ENCODE peak calls at places on chromosomes 13 and 19, in four cellular contexts. One of them, this sample, is unnamed.

GRCh38 chr13:95756072-95756471 is 79.1 kb downstream of the DNAJC3 start:
- DNase-seq in thoracic aorta: no peak
- DNase-seq in PC-9: no peak
- DNase-seq in brain microvascular endothelial cell: no peak
- DNase-seq in this sample: no peak

GRCh38 chr13:93867481-93867880 is 612.0 kb downstream of the DCT start:
- DNase-seq in PC-9: no peak
- DNase-seq in thoracic aorta: no peak
- DNase-seq in brain microvascular endothelial cell: no peak
- DNase-seq in this sample: no peak

GRCh38 chr19:3175761-3176714 is 2.5 kb upstream of the S1PR4 start:
- DNase-seq in PC-9: peak
- DNase-seq in brain microvascular endothelial cell: no peak
- DNase-seq in thoracic aorta: no peak
- DNase-seq in this sample: peak

GRCh38 chr13:98900442-98900841 is 77.4 kb downstream of the DOCK9 start:
- DNase-seq in thoracic aorta: no peak
- DNase-seq in brain microvascular endothelial cell: no peak
- DNase-seq in PC-9: no peak
- DNase-seq in this sample: no peak

GRCh38 chr13:48875071-48875470 is 100.6 kb upstream of the FNDC3A start:
- DNase-seq in PC-9: no peak
- DNase-seq in thoracic aorta: no peak
- DNase-seq in brain microvascular endothelial cell: no peak
- DNase-seq in this sample: no peak

GRCh38 chr19:43101950-43102349 is 19.4 kb upstream of the PSG2 start:
- DNase-seq in PC-9: no peak
- DNase-seq in brain microvascular endothelial cell: no peak
- DNase-seq in thoracic aorta: no peak
- DNase-seq in this sample: no peak

GRCh38 chr13:41117859-41118258 is 14.7 kb downstream of the KBTBD6 start:
- DNase-seq in thoracic aorta: no peak
- DNase-seq in brain microvascular endothelial cell: no peak
- DNase-seq in PC-9: no peak
- DNase-seq in this sample: no peak

GRCh38 chr19:35718345-35719041 is 690 bp downstream of the KMT2B start:
- DNase-seq in PC-9: peak
- DNase-seq in thoracic aorta: no peak
- DNase-seq in brain microvascular endothelial cell: no peak
- DNase-seq in this sample: peak

GRCh38 chr19:48372904-48373303 is 8.7 kb downstream of the SYNGR4 start:
- DNase-seq in PC-9: no peak
- DNase-seq in thoracic aorta: no peak
- DNase-seq in brain microvascular endothelial cell: no peak
- DNase-seq in this sample: no peak

GRCh38 chr13:40167327-40167726 is 499.1 kb downstream of the FOXO1 start:
- DNase-seq in brain microvascular endothelial cell: no peak
- DNase-seq in thoracic aorta: no peak
- DNase-seq in PC-9: no peak
- DNase-seq in this sample: no peak

GRCh38 chr19:30419581-30420180 is 47.5 kb downstream of the ZNF536 start:
- DNase-seq in thoracic aorta: no peak
- DNase-seq in brain microvascular endothelial cell: no peak
- DNase-seq in PC-9: no peak
- DNase-seq in this sample: peak

DNA sequence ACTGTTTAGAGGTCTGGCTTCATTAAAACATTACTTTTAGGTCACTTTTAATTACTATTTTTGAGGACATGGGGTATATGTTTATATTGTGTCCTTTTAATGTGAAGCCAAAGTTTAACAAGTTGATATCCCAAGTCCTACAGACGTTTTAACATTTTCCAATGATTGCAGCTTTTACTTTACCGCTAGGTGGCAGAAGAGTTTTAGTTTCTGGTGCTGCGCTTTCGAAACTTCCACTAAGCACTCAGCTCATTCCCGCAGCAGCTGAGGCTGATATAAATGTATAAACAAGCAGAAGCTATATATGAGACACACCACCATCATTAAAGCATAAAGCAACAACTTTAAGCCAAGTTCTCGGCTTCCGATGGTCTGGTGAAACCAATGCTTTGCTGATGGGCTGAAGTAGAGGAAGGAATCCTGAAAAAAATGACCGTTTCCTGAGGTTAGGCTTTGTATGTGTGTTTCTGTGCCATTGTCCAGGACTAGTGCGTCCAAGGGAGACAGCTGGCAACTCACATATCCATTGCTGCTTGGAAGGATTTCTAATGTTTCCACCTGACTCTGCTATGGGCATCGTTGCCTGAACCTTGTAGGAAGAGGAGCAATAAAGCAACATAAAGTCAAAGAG is 753.9 kb downstream of the OLFM4 start:
- DNase-seq in PC-9: peak
- DNase-seq in brain microvascular endothelial cell: peak
- DNase-seq in thoracic aorta: no peak
- DNase-seq in this sample: peak
- H3K4me3 ChIP-seq in PC-9: no peak
- H3K4me3 ChIP-seq in brain microvascular endothelial cell: no peak
- H3K4me3 ChIP-seq in thoracic aorta: peak
- H3K4me3 ChIP-seq in this sample: no peak

DNA sequence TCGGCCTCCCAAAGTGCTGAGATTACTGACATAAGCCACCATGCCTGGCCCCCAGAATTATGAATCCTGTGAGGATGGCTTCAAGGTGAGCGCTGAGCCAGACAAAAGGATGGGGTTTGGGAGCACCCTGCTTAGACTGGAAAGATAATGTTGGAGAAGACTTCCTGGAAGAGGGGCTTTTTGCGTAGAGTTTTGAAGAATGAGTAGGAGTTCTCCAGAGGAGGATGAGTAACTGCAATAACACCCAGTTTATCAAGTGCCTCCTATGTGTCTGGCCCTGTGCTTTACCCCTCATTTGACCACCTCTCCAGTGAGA is 641 bp upstream of the GDF15 start:
- DNase-seq in brain microvascular endothelial cell: no peak
- DNase-seq in thoracic aorta: no peak
- DNase-seq in PC-9: no peak
- DNase-seq in this sample: no peak
- H3K27ac ChIP-seq in brain microvascular endothelial cell: no peak
- H3K27ac ChIP-seq in thoracic aorta: no peak
- H3K27ac ChIP-seq in PC-9: peak
- H3K27ac ChIP-seq in this sample: no peak

DNA sequence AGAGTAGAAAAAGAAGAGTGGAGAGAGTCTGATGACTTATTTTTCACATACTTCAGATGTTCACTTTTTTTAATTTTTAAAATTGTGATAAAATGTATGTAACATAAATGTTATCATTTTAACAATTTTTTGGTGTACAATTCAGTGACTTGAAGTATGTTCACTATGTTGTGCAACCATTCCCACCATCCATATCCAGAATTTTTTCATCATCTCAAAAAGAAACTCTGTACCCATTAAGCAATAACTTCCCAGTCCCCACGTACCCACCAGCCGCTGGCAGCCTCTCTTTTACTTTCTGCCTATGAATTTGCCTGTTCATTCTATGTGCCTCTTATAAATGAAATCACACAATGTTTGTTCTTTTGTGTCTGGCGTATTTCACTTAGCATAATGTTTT is 43.3 kb downstream of the SKA3 start:
- DNase-seq in PC-9: no peak
- DNase-seq in brain microvascular endothelial cell: no peak
- DNase-seq in thoracic aorta: no peak
- DNase-seq in this sample: no peak
- H3K4me3 ChIP-seq in PC-9: no peak
- H3K4me3 ChIP-seq in brain microvascular endothelial cell: no peak
- H3K4me3 ChIP-seq in thoracic aorta: no peak
- H3K4me3 ChIP-seq in this sample: no peak

GRCh38 chr19:341386-342127 is 3.0 kb downstream of the MIER2 start:
- DNase-seq in PC-9: no peak
- DNase-seq in thoracic aorta: no peak
- DNase-seq in brain microvascular endothelial cell: no peak
- DNase-seq in this sample: no peak

GRCh38 chr19:342801-343421 is 1.7 kb downstream of the MIER2 start:
- DNase-seq in PC-9: peak
- DNase-seq in thoracic aorta: no peak
- DNase-seq in brain microvascular endothelial cell: peak
- DNase-seq in this sample: peak

GRCh38 chr19:342128-342455 is 2.5 kb downstream of the MIER2 start:
- DNase-seq in PC-9: no peak
- DNase-seq in brain microvascular endothelial cell: no peak
- DNase-seq in thoracic aorta: no peak
- DNase-seq in this sample: no peak

GRCh38 chr19:339262-339887 is 5.2 kb downstream of the MIER2 start:
- DNase-seq in brain microvascular endothelial cell: peak
- DNase-seq in PC-9: no peak
- DNase-seq in thoracic aorta: no peak
- DNase-seq in this sample: no peak

GRCh38 chr19:340620-341385 is 3.8 kb downstream of the MIER2 start:
- DNase-seq in brain microvascular endothelial cell: no peak
- DNase-seq in PC-9: no peak
- DNase-seq in thoracic aorta: no peak
- DNase-seq in this sample: no peak
- H3K27ac ChIP-seq in brain microvascular endothelial cell: no peak
- H3K27ac ChIP-seq in PC-9: no peak
- H3K27ac ChIP-seq in thoracic aorta: no peak
- H3K27ac ChIP-seq in this sample: no peak

GRCh38 chr13:76683854-76684253 is 202.4 kb downstream of the KCTD12 start:
- DNase-seq in PC-9: no peak
- DNase-seq in thoracic aorta: no peak
- DNase-seq in brain microvascular endothelial cell: no peak
- DNase-seq in this sample: no peak

GRCh38 chr13:76685938-76686337 is 200.3 kb downstream of the KCTD12 start:
- DNase-seq in thoracic aorta: no peak
- DNase-seq in brain microvascular endothelial cell: no peak
- DNase-seq in PC-9: no peak
- DNase-seq in this sample: no peak

GRCh38 chr13:76687467-76687866 is 198.7 kb downstream of the KCTD12 start:
- DNase-seq in brain microvascular endothelial cell: no peak
- DNase-seq in PC-9: no peak
- DNase-seq in thoracic aorta: no peak
- DNase-seq in this sample: no peak

GRCh38 chr13:76683168-76683567 is 203.0 kb downstream of the KCTD12 start:
- DNase-seq in thoracic aorta: no peak
- DNase-seq in brain microvascular endothelial cell: no peak
- DNase-seq in PC-9: no peak
- DNase-seq in this sample: no peak

DNA sequence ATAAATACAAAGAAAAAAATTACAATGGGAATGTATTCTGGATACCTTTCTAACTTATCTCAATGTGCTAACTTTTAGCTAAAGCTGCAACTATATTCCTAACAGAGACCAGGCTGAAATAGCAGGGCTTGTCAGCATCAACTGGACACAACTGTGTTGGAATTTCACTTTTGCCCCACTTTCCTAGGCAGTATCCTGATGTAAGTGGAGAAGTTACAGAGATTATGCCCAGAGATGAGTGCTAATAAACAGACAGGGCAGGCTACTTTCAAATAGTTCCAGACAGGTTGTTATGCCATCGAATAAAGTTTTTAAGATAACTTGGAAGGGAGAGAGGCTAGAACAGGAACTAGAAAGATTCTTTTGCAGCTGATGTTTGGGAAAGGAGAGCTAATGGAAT is 201.9 kb downstream of the KCTD12 start:
- DNase-seq in PC-9: no peak
- DNase-seq in brain microvascular endothelial cell: no peak
- DNase-seq in thoracic aorta: no peak
- DNase-seq in this sample: no peak
- H3K4me3 ChIP-seq in PC-9: no peak
- H3K4me3 ChIP-seq in brain microvascular endothelial cell: no peak
- H3K4me3 ChIP-seq in thoracic aorta: no peak
- H3K4me3 ChIP-seq in this sample: no peak

GRCh38 chr19:5651361-5651760 is 28.5 kb downstream of the SAFB start:
- DNase-seq in brain microvascular endothelial cell: no peak
- DNase-seq in thoracic aorta: no peak
- DNase-seq in PC-9: no peak
- DNase-seq in this sample: no peak

GRCh38 chr19:5652261-5652660 is 28.1 kb downstream of the MICOS13 start:
- DNase-seq in PC-9: no peak
- DNase-seq in brain microvascular endothelial cell: no peak
- DNase-seq in thoracic aorta: no peak
- DNase-seq in this sample: no peak

GRCh38 chr19:5654931-5655330 is 25.4 kb downstream of the MICOS13 start:
- DNase-seq in thoracic aorta: no peak
- DNase-seq in brain microvascular endothelial cell: no peak
- DNase-seq in PC-9: no peak
- DNase-seq in this sample: no peak

DNA sequence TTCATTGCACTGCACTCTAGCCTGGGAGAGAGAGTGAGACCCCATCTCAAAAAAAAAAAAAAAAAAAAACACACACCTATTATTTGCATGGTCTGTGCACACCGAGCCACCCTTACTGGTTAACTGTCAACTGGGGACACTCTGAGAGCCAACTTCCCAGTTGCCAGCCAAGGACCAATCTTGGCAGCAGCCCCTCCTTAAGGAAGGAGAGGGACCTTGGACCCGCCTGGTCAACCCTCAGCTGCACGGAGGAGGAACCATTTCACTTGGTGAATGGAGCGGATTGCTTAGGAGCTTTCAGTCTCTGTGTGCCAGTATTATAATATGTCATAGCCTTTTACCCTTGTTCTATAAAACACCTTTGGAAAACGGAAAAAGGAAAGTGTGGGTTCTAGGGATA is 24.9 kb downstream of the MICOS13 start:
- DNase-seq in PC-9: no peak
- DNase-seq in brain microvascular endothelial cell: no peak
- DNase-seq in thoracic aorta: no peak
- DNase-seq in this sample: no peak
- H3K27ac ChIP-seq in PC-9: no peak
- H3K27ac ChIP-seq in brain microvascular endothelial cell: no peak
- H3K27ac ChIP-seq in thoracic aorta: no peak
- H3K27ac ChIP-seq in this sample: no peak